ENCODE peak calls at places on chromosome 19, in four cellular contexts. One of them, this sample, is unnamed.

GRCh38 chr19:40231544-40232424 is 5.3 kb upstream of the CCNP start:
- DNase-seq in lower leg skin: no peak
- DNase-seq in testis: no peak
- DNase-seq in breast epithelium: no peak
- DNase-seq in this sample: peak; percentile 92

GRCh38 chr19:34269968-34270621 is 15.7 kb downstream of the GARRE1 start:
- DNase-seq in testis: no peak
- DNase-seq in lower leg skin: peak; percentile 87
- DNase-seq in breast epithelium: peak; percentile 63
- DNase-seq in this sample: peak; percentile 53

GRCh38 chr19:30214651-30215051 is 157.5 kb upstream of the ZNF536 start:
- DNase-seq in testis: no peak
- DNase-seq in lower leg skin: no peak
- DNase-seq in breast epithelium: no peak
- DNase-seq in this sample: no peak

GRCh38 chr19:19551862-19552192 is 13.8 kb downstream of the CILP2 start:
- DNase-seq in lower leg skin: no peak
- DNase-seq in breast epithelium: no peak
- DNase-seq in testis: no peak
- DNase-seq in this sample: no peak

GRCh38 chr19:2634228-2634951 is 68.1 kb downstream of the GNG7 start:
- DNase-seq in lower leg skin: no peak
- DNase-seq in breast epithelium: no peak
- DNase-seq in testis: peak; percentile 78
- DNase-seq in this sample: no peak

GRCh38 chr19:11018743-11019142 is 57.9 kb downstream of the SMARCA4 start:
- DNase-seq in lower leg skin: no peak
- DNase-seq in testis: no peak
- DNase-seq in breast epithelium: peak; percentile 81
- DNase-seq in this sample: no peak

GRCh38 chr19:12841094-12841493 is 2.8 kb downstream of the MAST1 start:
- DNase-seq in breast epithelium: no peak
- DNase-seq in testis: peak; percentile 70
- DNase-seq in lower leg skin: no peak
- DNase-seq in this sample: no peak

GRCh38 chr19:38729653-38730469 is 14.4 kb downstream of the CAPN12 start:
- DNase-seq in breast epithelium: peak; percentile 55
- DNase-seq in lower leg skin: peak; percentile 92
- DNase-seq in testis: peak; percentile 80
- DNase-seq in this sample: peak; percentile 66

GRCh38 chr19:12527034-12527836 is 24.0 kb downstream of the ZNF564 start:
- DNase-seq in lower leg skin: no peak
- DNase-seq in testis: no peak
- DNase-seq in breast epithelium: no peak
- DNase-seq in this sample: no peak

DNA sequence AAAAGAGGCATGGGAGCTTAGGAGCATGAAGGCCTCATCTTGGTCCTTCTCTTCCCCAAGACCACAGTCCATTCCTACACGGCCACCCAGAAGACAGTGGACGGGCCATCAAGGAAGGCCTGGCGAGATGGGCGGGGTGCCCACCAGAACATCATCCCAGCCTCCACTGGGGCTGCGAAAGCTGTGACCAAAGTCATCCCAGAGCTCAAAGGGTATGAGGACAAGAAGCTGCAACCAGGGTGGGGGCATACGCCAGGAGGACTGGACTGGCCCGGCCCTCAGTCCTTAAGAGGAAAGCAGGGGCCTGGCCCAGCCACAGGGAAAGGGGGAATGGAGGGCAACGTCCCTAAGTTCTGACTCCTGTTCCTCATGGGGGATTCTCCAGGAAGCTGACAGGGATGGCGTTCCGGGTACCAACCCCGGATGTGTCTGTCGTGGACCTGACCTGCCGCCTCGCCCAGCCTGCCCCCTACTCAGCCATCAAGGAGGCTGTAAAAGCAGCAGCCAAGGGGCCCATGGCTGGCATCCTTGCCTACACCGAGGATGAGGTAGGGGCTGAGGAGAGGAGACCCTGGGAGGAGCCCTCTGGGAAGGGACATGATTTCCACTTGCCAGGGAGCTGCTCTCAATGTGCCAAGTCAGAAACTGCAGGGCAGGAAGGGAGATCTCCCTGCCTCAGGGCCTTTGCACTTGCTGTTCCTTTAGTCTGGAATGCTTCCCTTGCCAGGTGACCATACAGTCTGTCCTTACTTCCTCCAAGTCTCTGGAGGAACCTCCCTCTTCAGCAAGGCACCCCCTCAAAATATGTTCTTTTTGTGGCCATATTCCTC is 1.9 kb upstream of the TMEM147 start:
- DNase-seq in breast epithelium: no peak
- DNase-seq in testis: no peak
- DNase-seq in lower leg skin: peak; percentile 82
- DNase-seq in this sample: no peak
- TF ChIP-seq POLR2A in breast epithelium: no peak
- TF ChIP-seq POLR2A in testis: no peak
- TF ChIP-seq POLR2A in lower leg skin: no peak
- TF ChIP-seq POLR2A in this sample: no peak

DNA sequence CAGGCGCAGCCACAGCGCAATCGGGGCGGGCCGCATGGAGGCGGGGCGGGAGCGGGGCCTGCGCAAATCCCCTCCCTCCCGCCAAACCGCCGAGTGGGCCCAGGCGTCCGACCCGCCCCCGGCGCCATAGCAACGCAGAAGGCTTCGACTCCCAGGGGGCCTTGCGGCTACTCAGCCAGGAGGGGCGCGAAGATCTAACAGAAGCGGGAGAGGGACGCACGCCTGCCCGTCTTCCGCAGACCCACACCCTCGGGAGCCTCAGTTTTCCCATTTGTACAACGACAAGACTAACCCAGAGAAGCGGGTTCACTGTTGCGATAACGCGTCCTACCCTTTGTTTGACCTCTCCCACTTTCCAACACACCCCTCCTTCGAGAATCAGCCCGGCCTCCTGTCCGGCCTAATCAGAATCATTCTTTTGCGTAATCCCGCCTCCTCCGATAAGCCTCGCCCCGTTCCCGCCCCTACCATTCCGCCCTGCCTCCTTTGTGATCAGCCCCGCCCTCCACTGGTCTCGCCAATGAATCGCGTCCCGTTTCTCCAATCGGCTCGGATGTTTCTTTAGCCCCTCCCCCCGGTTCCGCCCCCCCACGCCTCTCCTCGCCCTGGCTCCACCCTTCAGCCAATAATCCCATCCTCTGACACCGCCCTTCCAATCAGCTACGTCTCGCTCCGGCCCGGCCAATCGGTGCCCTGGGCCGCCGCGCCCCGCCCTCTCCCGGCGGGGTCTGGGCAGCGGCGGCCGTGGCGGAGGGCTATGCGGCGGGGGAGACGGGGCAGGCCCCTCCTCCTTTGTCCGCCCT is at the start of gene PCSK4:
- DNase-seq in lower leg skin: peak; percentile 100
- DNase-seq in breast epithelium: peak; percentile 99
- DNase-seq in testis: peak; percentile 99
- DNase-seq in this sample: peak; percentile 97
- TF ChIP-seq POLR2A in lower leg skin: no peak
- TF ChIP-seq POLR2A in breast epithelium: no peak
- TF ChIP-seq POLR2A in testis: no peak
- TF ChIP-seq POLR2A in this sample: peak; percentile 32

GRCh38 chr19:43662487-43662886 is 7.5 kb downstream of the PLAUR start:
- DNase-seq in lower leg skin: no peak
- DNase-seq in testis: no peak
- DNase-seq in breast epithelium: no peak
- DNase-seq in this sample: no peak

GRCh38 chr19:43672061-43672679 is 2.2 kb upstream of the PLAUR start:
- DNase-seq in breast epithelium: no peak
- DNase-seq in testis: no peak
- DNase-seq in lower leg skin: no peak
- DNase-seq in this sample: no peak

GRCh38 chr19:43664008-43664407 is 6.0 kb downstream of the PLAUR start:
- DNase-seq in breast epithelium: no peak
- DNase-seq in testis: no peak
- DNase-seq in lower leg skin: no peak
- DNase-seq in this sample: no peak

GRCh38 chr19:43668406-43669158 is 1.4 kb downstream of the PLAUR start:
- DNase-seq in testis: peak; percentile 97
- DNase-seq in lower leg skin: peak; percentile 100
- DNase-seq in breast epithelium: peak; percentile 99
- DNase-seq in this sample: peak; percentile 96

DNA sequence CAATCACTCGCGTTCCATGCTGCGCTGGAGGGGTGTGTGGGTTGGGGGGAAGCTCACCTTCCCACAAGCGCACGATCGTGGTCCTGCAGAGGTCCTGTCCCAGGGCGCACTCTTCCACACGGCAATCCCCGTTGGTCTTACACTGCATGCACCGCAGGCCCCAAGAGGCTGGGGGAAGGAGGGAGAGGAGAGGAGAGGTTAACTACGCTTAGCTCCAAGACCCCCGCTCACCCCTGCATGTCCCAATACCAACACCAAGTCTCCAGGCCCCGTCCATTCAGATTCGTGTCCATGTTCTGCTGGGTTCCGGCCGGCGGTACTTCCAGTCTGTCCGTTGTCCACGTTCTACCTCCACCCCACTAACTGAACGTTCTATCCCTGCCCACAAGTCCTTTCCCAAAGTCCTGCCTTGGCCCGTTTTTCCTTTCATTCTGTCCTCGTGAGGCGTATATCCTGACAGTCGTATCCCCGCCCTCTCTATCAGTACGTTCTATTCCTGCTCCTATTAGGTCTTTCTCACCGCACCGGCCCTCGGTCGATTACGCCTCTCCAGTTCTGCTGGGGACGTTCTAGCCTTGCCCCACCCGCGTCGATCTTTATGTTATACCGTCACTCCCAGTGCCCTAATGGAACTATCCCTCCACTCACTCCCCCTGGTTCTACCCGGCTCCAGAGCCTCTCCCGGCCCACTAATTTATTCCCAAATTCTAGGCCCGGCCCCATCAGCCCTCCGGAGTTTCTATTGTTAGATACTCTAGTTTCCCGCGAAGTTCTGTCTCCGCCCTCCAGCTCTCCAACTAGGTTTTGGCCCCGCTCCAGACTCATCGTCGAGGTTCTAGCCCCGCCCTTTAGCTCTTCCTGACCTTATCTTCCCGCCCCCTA is 2.2 kb downstream of the PLAUR start:
- DNase-seq in breast epithelium: no peak
- DNase-seq in lower leg skin: peak; percentile 91
- DNase-seq in testis: no peak
- DNase-seq in this sample: no peak
- TF ChIP-seq POLR2A in breast epithelium: no peak
- TF ChIP-seq POLR2A in lower leg skin: no peak
- TF ChIP-seq POLR2A in testis: no peak
- TF ChIP-seq POLR2A in this sample: no peak

GRCh38 chr19:42422576-42423461 is 4.4 kb downstream of the LIPE start:
- DNase-seq in lower leg skin: no peak
- DNase-seq in breast epithelium: no peak
- DNase-seq in testis: peak; percentile 62
- DNase-seq in this sample: no peak

GRCh38 chr19:42424712-42425131 is 2.5 kb downstream of the LIPE start:
- DNase-seq in testis: peak; percentile 56
- DNase-seq in lower leg skin: no peak
- DNase-seq in breast epithelium: no peak
- DNase-seq in this sample: no peak

GRCh38 chr19:42424345-42424707 is 2.9 kb downstream of the LIPE start:
- DNase-seq in testis: peak; percentile 54
- DNase-seq in lower leg skin: no peak
- DNase-seq in breast epithelium: no peak
- DNase-seq in this sample: no peak

GRCh38 chr19:42422092-42422575 is 5.1 kb downstream of the LIPE start:
- DNase-seq in breast epithelium: no peak
- DNase-seq in testis: no peak
- DNase-seq in lower leg skin: no peak
- DNase-seq in this sample: no peak

DNA sequence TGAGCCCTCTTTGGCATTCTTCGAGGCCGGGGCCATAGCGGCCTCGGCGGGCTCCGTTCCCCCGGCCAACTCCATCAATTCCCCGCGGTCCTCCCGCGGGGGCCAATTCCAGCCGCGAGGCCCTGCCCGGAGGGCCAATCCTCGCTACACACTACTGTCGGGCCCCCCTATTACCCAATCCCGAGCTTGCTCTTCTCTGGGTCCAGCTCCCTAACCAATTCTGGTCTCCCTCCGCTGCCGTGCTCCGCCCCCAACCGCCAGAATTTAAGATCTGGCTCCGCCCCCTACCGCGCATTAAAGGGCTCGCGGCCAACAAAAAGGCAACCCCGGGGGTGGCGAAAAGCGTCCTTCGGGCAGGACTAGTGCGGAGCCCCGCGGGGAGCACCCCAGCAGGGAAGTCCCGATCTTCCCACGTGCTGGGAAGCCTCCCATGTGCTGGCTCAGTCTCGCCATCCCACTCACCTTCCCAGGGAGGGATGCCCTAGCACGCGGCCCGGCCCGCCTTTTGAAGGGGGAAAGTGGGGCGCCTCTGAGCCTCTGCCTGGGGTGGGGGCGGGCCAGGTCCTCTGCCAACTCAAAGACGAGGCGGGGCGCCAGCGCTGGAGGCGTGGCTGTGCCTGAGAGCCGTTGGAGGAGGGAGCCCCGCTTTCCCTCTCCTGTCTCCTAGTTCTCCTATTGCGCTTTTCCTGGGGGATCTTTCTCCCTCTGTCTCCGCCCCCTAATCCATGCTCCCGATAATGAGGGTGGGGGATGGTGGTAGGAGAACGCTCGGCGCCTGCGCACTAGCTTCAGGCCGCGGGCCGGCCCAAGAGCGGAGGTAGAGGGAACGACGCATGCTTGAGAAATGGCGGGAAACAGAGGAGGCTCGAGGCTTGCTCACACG is 3.5 kb downstream of the LIPE start:
- DNase-seq in lower leg skin: peak; percentile 95
- DNase-seq in breast epithelium: peak; percentile 85
- DNase-seq in testis: peak; percentile 94
- DNase-seq in this sample: peak; percentile 96
- TF ChIP-seq POLR2A in lower leg skin: no peak
- TF ChIP-seq POLR2A in breast epithelium: no peak
- TF ChIP-seq POLR2A in testis: no peak
- TF ChIP-seq POLR2A in this sample: no peak

GRCh38 chr19:5889288-5889971 is 14.2 kb downstream of the NDUFA11 start:
- DNase-seq in breast epithelium: no peak
- DNase-seq in lower leg skin: no peak
- DNase-seq in testis: no peak
- DNase-seq in this sample: no peak
- TF ChIP-seq POLR2A in breast epithelium: no peak
- TF ChIP-seq POLR2A in lower leg skin: no peak
- TF ChIP-seq POLR2A in testis: no peak
- TF ChIP-seq POLR2A in this sample: no peak